ENCODE peak calls at places on chromosome 15, in five cellular contexts. D, Z, R, I and V are unnamed samples.
A peak's percentile ranks its signal among the peaks of the same experiment; 100 is the strongest.

GRCh38 chr15:89967892-89968291 is 33.2 kb upstream of the ZNF710 start:
- DNase-seq in D (no peak), Z (no peak), R (no peak), I (no peak), V (no peak)

GRCh38 chr15:73928241-73928579 is 1.9 kb downstream of the LOXL1 start:
- DNase-seq in D (no peak), Z (no peak), R (no peak), I (no peak), V (no peak)

GRCh38 chr15:56047354-56047753 is 53.9 kb upstream of the NEDD4 start:
- DNase-seq in D (no peak), Z (no peak), R (no peak), I (no peak), V (no peak)

GRCh38 chr15:66069751-66070150 is 183.8 kb downstream of the MEGF11 start:
- DNase-seq in D (no peak), Z (no peak), R (no peak), I (no peak), V (no peak)

GRCh38 chr15:25464784-25465183 is 26.0 kb upstream of the UBE3A start:
- DNase-seq in D (no peak), Z (no peak), R (no peak), I (no peak), V (no peak)

GRCh38 chr15:74977599-74977998 is 17.8 kb upstream of the SCAMP5 start:
- DNase-seq in D (peak; percentile 30), Z (no peak), R (no peak), I (no peak), V (peak; percentile 61)

GRCh38 chr15:74206801-74207281 is 4.3 kb upstream of the STRA6 start:
- DNase-seq in D (no peak), Z (no peak), R (no peak), I (no peak), V (no peak)

GRCh38 chr15:59952960-59953359 is 51.2 kb upstream of the FOXB1 start:
- DNase-seq in D (no peak), Z (no peak), R (no peak), I (no peak), V (no peak)

GRCh38 chr15:59401810-59402569 is 29.3 kb upstream of the MYO1E start:
- DNase-seq in D (no peak), Z (peak; percentile 15), R (no peak), I (no peak), V (no peak)

GRCh38 chr15:56917652-56918045 is 795 bp upstream of the TCF12 start:
- DNase-seq in D (no peak), Z (no peak), R (no peak), I (no peak), V (no peak)

GRCh38 chr15:52780172-52780980 is 9.8 kb downstream of the ONECUT1 start:
- DNase-seq in D (peak; percentile 35), Z (no peak), R (peak; percentile 90), I (peak; percentile 71), V (peak; percentile 54)

GRCh38 chr15:58233341-58233740 is 95.2 kb downstream of the AQP9 start:
- DNase-seq in D (no peak), Z (no peak), R (no peak), I (no peak), V (no peak)

GRCh38 chr15:99306694-99307338 is 55.5 kb downstream of the LRRC28 start:
- DNase-seq in D (no peak), Z (no peak), R (peak; percentile 79), I (no peak), V (no peak)

GRCh38 chr15:72199721-72200212 is 2.2 kb upstream of the GRAMD2A start:
- DNase-seq in D (peak; percentile 48), Z (peak; percentile 88), R (peak; percentile 77), I (peak; percentile 86), V (peak; percentile 75)

GRCh38 chr15:90387534-90388461 is at the start of gene IQGAP1:
- DNase-seq in D (peak; percentile 96), Z (peak; percentile 99), R (peak; percentile 87), I (peak; percentile 96), V (peak; percentile 97)

GRCh38 chr15:82656641-82657266 is 9.6 kb upstream of the CPEB1 start:
- DNase-seq in D (no peak), Z (no peak), R (no peak), I (no peak), V (no peak)

GRCh38 chr15:23467110-23467600 is 20.1 kb upstream of the GOLGA6L2 start:
- DNase-seq in D (no peak), Z (no peak), R (peak; percentile 19), I (peak; percentile 23), V (peak; percentile 53)

GRCh38 chr15:99143655-99144610 is 39.1 kb downstream of the SYNM start:
- DNase-seq in D (peak; percentile 24), Z (peak; percentile 92), R (peak; percentile 20), I (peak; percentile 64), V (no peak)

GRCh38 chr15:79023546-79023890 is 67.1 kb downstream of the RASGRF1 start:
- DNase-seq in D (no peak), Z (no peak), R (no peak), I (no peak), V (no peak)

GRCh38 chr15:70376031-70376928 is 278.6 kb upstream of the TLE3 start:
- DNase-seq in D (no peak), Z (peak; percentile 51), R (peak; percentile 56), I (no peak), V (no peak)

GRCh38 chr15:59384507-59384906 is 11.8 kb upstream of the MYO1E start:
- DNase-seq in D (no peak), Z (no peak), R (no peak), I (no peak), V (no peak)

GRCh38 chr15:101510212-101511197 is 21.0 kb upstream of the PCSK6 start:
- DNase-seq in D (no peak), Z (peak; percentile 51), R (no peak), I (no peak), V (no peak)

GRCh38 chr15:39748276-39748675 is 34.4 kb downstream of the FSIP1 start:
- DNase-seq in D (peak; percentile 5), Z (no peak), R (no peak), I (peak; percentile 47), V (no peak)

GRCh38 chr15:62807539-62808130 is 234.9 kb upstream of the TPM1 start:
- DNase-seq in D (no peak), Z (no peak), R (peak; percentile 17), I (no peak), V (no peak)

GRCh38 chr15:44435893-44436667 is 8.7 kb downstream of the CTDSPL2 start:
- DNase-seq in D (peak; percentile 67), Z (no peak), R (no peak), I (peak; percentile 31), V (peak; percentile 80)